ENCODE peak calls at places on chromosome 3, in seven cellular contexts. F is Right ventricle myocardium superior, P is ovary, Z is Panc1, U is NT2/D1, Q is suprapubic skin, L is NCI-H1092 treated with DMSO at 0.1 percent for 48 hours. S is an unnamed sample.

GRCh38 chr3:48897401-48898376 is 993 bp downstream of the SLC25A20 start:
- DNase-seq in L (no peak), U (no peak), F (no peak), P (no peak), Z (no peak), Q (no peak), S (no peak)

GRCh38 chr3:195543642-195544536 is 764 bp upstream of the PPP1R2 start:
- DNase-seq in U (no peak), P (peak), Q (no peak), L (no peak), F (peak), Z (no peak), S (no peak)

GRCh38 chr3:76756578-76756977 is 283.3 kb upstream of the ROBO2 start:
- DNase-seq in F (no peak), Z (no peak), L (no peak), P (no peak), U (no peak), Q (no peak), S (no peak)

GRCh38 chr3:170689218-170689874 is 103.5 kb upstream of the SLC7A14 start:
- DNase-seq in P (no peak), L (no peak), Q (no peak), U (peak), Z (no peak), F (peak), S (peak)

GRCh38 chr3:179375091-179375999 is 27.8 kb downstream of the MFN1 start:
- DNase-seq in P (no peak), Z (no peak), Q (no peak), F (no peak), L (no peak), U (no peak), S (no peak)

GRCh38 chr3:14360123-14360881 is 42.1 kb upstream of the SLC6A6 start:
- DNase-seq in U (no peak), Z (no peak), F (no peak), Q (no peak), P (no peak), L (no peak), S (no peak)

GRCh38 chr3:40793739-40794138 is 269.0 kb downstream of the ZNF621 start:
- DNase-seq in P (no peak), Z (no peak), L (no peak), Q (no peak), U (no peak), F (no peak), S (no peak)

GRCh38 chr3:151236316-151236715 is 33.3 kb upstream of the GPR171 start:
- DNase-seq in L (no peak), Q (no peak), U (no peak), Z (no peak), P (no peak), F (no peak), S (no peak)

GRCh38 chr3:60225848-60226247 is 1025.4 kb downstream of the FHIT start:
- DNase-seq in Q (no peak), L (no peak), U (no peak), Z (no peak), F (no peak), P (no peak), S (no peak)

GRCh38 chr3:95721938-95722337 is 1092.5 kb upstream of the EPHA6 start:
- DNase-seq in L (no peak), P (no peak), F (no peak), U (no peak), Z (no peak), Q (no peak), S (no peak)

GRCh38 chr3:82053236-82053635 is 291.8 kb upstream of the GBE1 start:
- DNase-seq in Q (no peak), Z (no peak), P (no peak), U (no peak), F (no peak), L (no peak), S (no peak)

S was measured in AG09319.